ENCODE peak calls at places on chromosome 1, in ten cellular contexts. One of them, this sample, is unnamed.

GRCh38 chr1:13732971-13733667 is 33.1 kb downstream of the PRDM2 start:
- DNase-seq in MCF 10A: no peak
- DNase-seq in nephron progenitor cell: no peak
- DNase-seq in H9: no peak
- DNase-seq in endothelial cell: no peak
- DNase-seq in astrocyte of the spinal cord: no peak
- DNase-seq in neural crest cell: no peak
- DNase-seq in breast epithelium: no peak
- DNase-seq in suprapubic skin: no peak
- DNase-seq in hepatocyte: no peak
- DNase-seq in this sample: no peak

GRCh38 chr1:78651247-78651646 is 1.6 kb downstream of the IFI44 start:
- DNase-seq in MCF 10A: no peak
- DNase-seq in nephron progenitor cell: no peak
- DNase-seq in H9: no peak
- DNase-seq in endothelial cell: no peak
- DNase-seq in astrocyte of the spinal cord: peak; percentile 23
- DNase-seq in neural crest cell: no peak
- DNase-seq in breast epithelium: no peak
- DNase-seq in suprapubic skin: no peak
- DNase-seq in hepatocyte: no peak
- DNase-seq in this sample: no peak

GRCh38 chr1:36269408-36269838 is 36.7 kb upstream of the SH3D21 start:
- DNase-seq in MCF 10A: no peak
- DNase-seq in nephron progenitor cell: no peak
- DNase-seq in H9: no peak
- DNase-seq in endothelial cell: no peak
- DNase-seq in astrocyte of the spinal cord: peak; percentile 29
- DNase-seq in neural crest cell: no peak
- DNase-seq in breast epithelium: no peak
- DNase-seq in suprapubic skin: no peak
- DNase-seq in hepatocyte: peak; percentile 42
- DNase-seq in this sample: no peak

GRCh38 chr1:38005195-38006007 is at the start of gene FHL3:
- DNase-seq in MCF 10A: peak; percentile 53
- DNase-seq in nephron progenitor cell: peak; percentile 85
- DNase-seq in H9: peak; percentile 89
- DNase-seq in endothelial cell: peak; percentile 70
- DNase-seq in astrocyte of the spinal cord: peak; percentile 51
- DNase-seq in neural crest cell: no peak
- DNase-seq in breast epithelium: peak; percentile 56
- DNase-seq in suprapubic skin: peak; percentile 75
- DNase-seq in hepatocyte: peak; percentile 82
- DNase-seq in this sample: peak; percentile 68

GRCh38 chr1:9891207-9891606 is 18.9 kb downstream of the CTNNBIP1 start:
- DNase-seq in MCF 10A: peak; percentile 80
- DNase-seq in nephron progenitor cell: no peak
- DNase-seq in H9: no peak
- DNase-seq in endothelial cell: no peak
- DNase-seq in astrocyte of the spinal cord: peak; percentile 52
- DNase-seq in neural crest cell: no peak
- DNase-seq in breast epithelium: peak; percentile 55
- DNase-seq in suprapubic skin: no peak
- DNase-seq in hepatocyte: no peak
- DNase-seq in this sample: no peak

GRCh38 chr1:39127513-39127912 is 77.0 kb upstream of the MACF1 start:
- DNase-seq in MCF 10A: peak; percentile 92
- DNase-seq in nephron progenitor cell: no peak
- DNase-seq in H9: no peak
- DNase-seq in endothelial cell: no peak
- DNase-seq in astrocyte of the spinal cord: peak; percentile 86
- DNase-seq in neural crest cell: no peak
- DNase-seq in breast epithelium: no peak
- DNase-seq in suprapubic skin: no peak
- DNase-seq in hepatocyte: peak; percentile 53
- DNase-seq in this sample: peak; percentile 32

GRCh38 chr1:221726331-221726692 is 15.6 kb downstream of the DUSP10 start:
- DNase-seq in MCF 10A: no peak
- DNase-seq in nephron progenitor cell: no peak
- DNase-seq in H9: no peak
- DNase-seq in endothelial cell: no peak
- DNase-seq in astrocyte of the spinal cord: no peak
- DNase-seq in neural crest cell: no peak
- DNase-seq in breast epithelium: no peak
- DNase-seq in suprapubic skin: no peak
- DNase-seq in hepatocyte: no peak
- DNase-seq in this sample: no peak

GRCh38 chr1:174982971-174983689 is 16.6 kb upstream of the CACYBP start:
- DNase-seq in MCF 10A: peak; percentile 75
- DNase-seq in nephron progenitor cell: peak; percentile 28
- DNase-seq in H9: no peak
- DNase-seq in endothelial cell: peak; percentile 46
- DNase-seq in astrocyte of the spinal cord: peak; percentile 54
- DNase-seq in neural crest cell: peak; percentile 26
- DNase-seq in breast epithelium: no peak
- DNase-seq in suprapubic skin: no peak
- DNase-seq in hepatocyte: peak; percentile 69
- DNase-seq in this sample: peak; percentile 62

GRCh38 chr1:4939266-4939665 is 284.9 kb downstream of the AJAP1 start:
- DNase-seq in MCF 10A: no peak
- DNase-seq in nephron progenitor cell: no peak
- DNase-seq in H9: no peak
- DNase-seq in endothelial cell: no peak
- DNase-seq in astrocyte of the spinal cord: no peak
- DNase-seq in neural crest cell: no peak
- DNase-seq in breast epithelium: no peak
- DNase-seq in suprapubic skin: no peak
- DNase-seq in hepatocyte: no peak
- DNase-seq in this sample: no peak

GRCh38 chr1:38117444-38117887 is 70.9 kb upstream of the POU3F1 start:
- DNase-seq in MCF 10A: peak; percentile 94
- DNase-seq in nephron progenitor cell: no peak
- DNase-seq in H9: no peak
- DNase-seq in endothelial cell: no peak
- DNase-seq in astrocyte of the spinal cord: no peak
- DNase-seq in neural crest cell: no peak
- DNase-seq in breast epithelium: peak; percentile 61
- DNase-seq in suprapubic skin: peak; percentile 79
- DNase-seq in hepatocyte: no peak
- DNase-seq in this sample: no peak

GRCh38 chr1:149942207-149942606 is 5.5 kb upstream of the MTMR11 start:
- DNase-seq in MCF 10A: peak; percentile 28
- DNase-seq in nephron progenitor cell: peak; percentile 55
- DNase-seq in H9: peak; percentile 67
- DNase-seq in endothelial cell: peak; percentile 55
- DNase-seq in astrocyte of the spinal cord: peak; percentile 34
- DNase-seq in neural crest cell: peak; percentile 41
- DNase-seq in breast epithelium: no peak
- DNase-seq in suprapubic skin: no peak
- DNase-seq in hepatocyte: peak; percentile 62
- DNase-seq in this sample: no peak

GRCh38 chr1:5809207-5809788 is 182.9 kb downstream of the NPHP4 start:
- DNase-seq in MCF 10A: no peak
- DNase-seq in nephron progenitor cell: no peak
- DNase-seq in H9: no peak
- DNase-seq in endothelial cell: no peak
- DNase-seq in astrocyte of the spinal cord: no peak
- DNase-seq in neural crest cell: no peak
- DNase-seq in breast epithelium: no peak
- DNase-seq in suprapubic skin: no peak
- DNase-seq in hepatocyte: no peak
- DNase-seq in this sample: no peak

GRCh38 chr1:2326524-2326923 is 64.8 kb downstream of the MORN1 start:
- DNase-seq in MCF 10A: no peak
- DNase-seq in nephron progenitor cell: no peak
- DNase-seq in H9: no peak
- DNase-seq in endothelial cell: no peak
- DNase-seq in astrocyte of the spinal cord: no peak
- DNase-seq in neural crest cell: no peak
- DNase-seq in breast epithelium: no peak
- DNase-seq in suprapubic skin: no peak
- DNase-seq in hepatocyte: no peak
- DNase-seq in this sample: no peak

GRCh38 chr1:17282836-17283235 is 25.2 kb upstream of the PADI4 start:
- DNase-seq in MCF 10A: no peak
- DNase-seq in nephron progenitor cell: no peak
- DNase-seq in H9: no peak
- DNase-seq in endothelial cell: no peak
- DNase-seq in astrocyte of the spinal cord: no peak
- DNase-seq in neural crest cell: no peak
- DNase-seq in breast epithelium: no peak
- DNase-seq in suprapubic skin: no peak
- DNase-seq in hepatocyte: no peak
- DNase-seq in this sample: no peak

GRCh38 chr1:114482585-114482984 is 28.4 kb downstream of the TRIM33 start:
- DNase-seq in MCF 10A: no peak
- DNase-seq in nephron progenitor cell: no peak
- DNase-seq in H9: no peak
- DNase-seq in endothelial cell: no peak
- DNase-seq in astrocyte of the spinal cord: no peak
- DNase-seq in neural crest cell: no peak
- DNase-seq in breast epithelium: no peak
- DNase-seq in suprapubic skin: no peak
- DNase-seq in hepatocyte: no peak
- DNase-seq in this sample: no peak

GRCh38 chr1:16719571-16720402 is 20.5 kb upstream of the RNU1-4 start:
- DNase-seq in MCF 10A: no peak
- DNase-seq in nephron progenitor cell: no peak
- DNase-seq in H9: peak; percentile 25
- DNase-seq in endothelial cell: peak; percentile 3
- DNase-seq in astrocyte of the spinal cord: no peak
- DNase-seq in neural crest cell: no peak
- DNase-seq in breast epithelium: no peak
- DNase-seq in suprapubic skin: no peak
- DNase-seq in hepatocyte: peak; percentile 3
- DNase-seq in this sample: no peak

GRCh38 chr1:47023268-47024137 is at the start of gene CYP4X1:
- DNase-seq in MCF 10A: peak; percentile 39
- DNase-seq in nephron progenitor cell: peak; percentile 56
- DNase-seq in H9: peak; percentile 62
- DNase-seq in endothelial cell: peak; percentile 18
- DNase-seq in astrocyte of the spinal cord: peak; percentile 23
- DNase-seq in neural crest cell: peak; percentile 5
- DNase-seq in breast epithelium: no peak
- DNase-seq in suprapubic skin: no peak
- DNase-seq in hepatocyte: peak; percentile 23
- DNase-seq in this sample: peak; percentile 29

GRCh38 chr1:81802601-81803422 is 2.1 kb downstream of the ADGRL2 start:
- DNase-seq in MCF 10A: peak; percentile 64
- DNase-seq in nephron progenitor cell: peak; percentile 72
- DNase-seq in H9: peak; percentile 43
- DNase-seq in endothelial cell: peak; percentile 77
- DNase-seq in astrocyte of the spinal cord: peak; percentile 53
- DNase-seq in neural crest cell: peak; percentile 59
- DNase-seq in breast epithelium: peak; percentile 54
- DNase-seq in suprapubic skin: peak; percentile 76
- DNase-seq in hepatocyte: peak; percentile 85
- DNase-seq in this sample: peak; percentile 69
- TF ChIP-seq CTCF in MCF 10A: peak; percentile 46
- TF ChIP-seq CTCF in nephron progenitor cell: no peak
- TF ChIP-seq CTCF in H9: peak; percentile 55
- TF ChIP-seq CTCF in endothelial cell: no peak
- TF ChIP-seq CTCF in astrocyte of the spinal cord: peak; percentile 59
- TF ChIP-seq CTCF in neural crest cell: peak; percentile 54
- TF ChIP-seq CTCF in breast epithelium: peak; percentile 31
- TF ChIP-seq CTCF in suprapubic skin: no peak
- TF ChIP-seq CTCF in hepatocyte: peak; percentile 50
- TF ChIP-seq CTCF in this sample: no peak

GRCh38 chr1:181583598-181583997 is 100.3 kb downstream of the CACNA1E start:
- DNase-seq in MCF 10A: peak; percentile 46
- DNase-seq in nephron progenitor cell: no peak
- DNase-seq in H9: peak; percentile 60
- DNase-seq in endothelial cell: no peak
- DNase-seq in astrocyte of the spinal cord: no peak
- DNase-seq in neural crest cell: no peak
- DNase-seq in breast epithelium: no peak
- DNase-seq in suprapubic skin: no peak
- DNase-seq in hepatocyte: peak; percentile 64
- DNase-seq in this sample: peak; percentile 30

GRCh38 chr1:181592261-181592859 is 109.0 kb downstream of the CACNA1E start:
- DNase-seq in MCF 10A: no peak
- DNase-seq in nephron progenitor cell: peak; percentile 17
- DNase-seq in H9: peak; percentile 20
- DNase-seq in endothelial cell: no peak
- DNase-seq in astrocyte of the spinal cord: no peak
- DNase-seq in neural crest cell: no peak
- DNase-seq in breast epithelium: no peak
- DNase-seq in suprapubic skin: no peak
- DNase-seq in hepatocyte: no peak
- DNase-seq in this sample: no peak

GRCh38 chr1:181588631-181589030 is 105.3 kb downstream of the CACNA1E start:
- DNase-seq in MCF 10A: peak; percentile 52
- DNase-seq in nephron progenitor cell: no peak
- DNase-seq in H9: no peak
- DNase-seq in endothelial cell: no peak
- DNase-seq in astrocyte of the spinal cord: no peak
- DNase-seq in neural crest cell: no peak
- DNase-seq in breast epithelium: no peak
- DNase-seq in suprapubic skin: no peak
- DNase-seq in hepatocyte: no peak
- DNase-seq in this sample: no peak

GRCh38 chr1:181593042-181593441 is 109.7 kb downstream of the CACNA1E start:
- DNase-seq in MCF 10A: no peak
- DNase-seq in nephron progenitor cell: no peak
- DNase-seq in H9: no peak
- DNase-seq in endothelial cell: no peak
- DNase-seq in astrocyte of the spinal cord: no peak
- DNase-seq in neural crest cell: no peak
- DNase-seq in breast epithelium: no peak
- DNase-seq in suprapubic skin: no peak
- DNase-seq in hepatocyte: no peak
- DNase-seq in this sample: no peak

GRCh38 chr1:181587870-181588438 is 104.6 kb downstream of the CACNA1E start:
- DNase-seq in MCF 10A: peak; percentile 13
- DNase-seq in nephron progenitor cell: no peak
- DNase-seq in H9: peak; percentile 52
- DNase-seq in endothelial cell: peak; percentile 15
- DNase-seq in astrocyte of the spinal cord: no peak
- DNase-seq in neural crest cell: no peak
- DNase-seq in breast epithelium: no peak
- DNase-seq in suprapubic skin: no peak
- DNase-seq in hepatocyte: no peak
- DNase-seq in this sample: no peak
- TF ChIP-seq CTCF in MCF 10A: peak; percentile 17
- TF ChIP-seq CTCF in nephron progenitor cell: peak; percentile 12
- TF ChIP-seq CTCF in H9: peak; percentile 54
- TF ChIP-seq CTCF in endothelial cell: peak; percentile 28
- TF ChIP-seq CTCF in astrocyte of the spinal cord: no peak
- TF ChIP-seq CTCF in neural crest cell: peak; percentile 47
- TF ChIP-seq CTCF in breast epithelium: no peak
- TF ChIP-seq CTCF in suprapubic skin: no peak
- TF ChIP-seq CTCF in hepatocyte: peak; percentile 9
- TF ChIP-seq CTCF in this sample: no peak

GRCh38 chr1:168687796-168688195 is 41.2 kb downstream of the DPT start:
- DNase-seq in MCF 10A: peak; percentile 44
- DNase-seq in nephron progenitor cell: no peak
- DNase-seq in H9: no peak
- DNase-seq in endothelial cell: peak; percentile 35
- DNase-seq in astrocyte of the spinal cord: no peak
- DNase-seq in neural crest cell: no peak
- DNase-seq in breast epithelium: no peak
- DNase-seq in suprapubic skin: no peak
- DNase-seq in hepatocyte: peak; percentile 36
- DNase-seq in this sample: no peak
- TF ChIP-seq CTCF in MCF 10A: no peak
- TF ChIP-seq CTCF in nephron progenitor cell: no peak
- TF ChIP-seq CTCF in H9: peak; percentile 38
- TF ChIP-seq CTCF in endothelial cell: no peak
- TF ChIP-seq CTCF in astrocyte of the spinal cord: no peak
- TF ChIP-seq CTCF in neural crest cell: no peak
- TF ChIP-seq CTCF in breast epithelium: no peak
- TF ChIP-seq CTCF in suprapubic skin: no peak
- TF ChIP-seq CTCF in hepatocyte: peak; percentile 18
- TF ChIP-seq CTCF in this sample: no peak

GRCh38 chr1:225877570-225877969 is 4.6 kb downstream of the TMEM63A start:
- DNase-seq in MCF 10A: peak; percentile 64
- DNase-seq in nephron progenitor cell: peak; percentile 74
- DNase-seq in H9: peak; percentile 75
- DNase-seq in endothelial cell: peak; percentile 76
- DNase-seq in astrocyte of the spinal cord: peak; percentile 42
- DNase-seq in neural crest cell: peak; percentile 65
- DNase-seq in breast epithelium: peak; percentile 39
- DNase-seq in suprapubic skin: no peak
- DNase-seq in hepatocyte: peak; percentile 60
- DNase-seq in this sample: peak; percentile 88
- TF ChIP-seq CTCF in MCF 10A: peak; percentile 42
- TF ChIP-seq CTCF in nephron progenitor cell: peak; percentile 54
- TF ChIP-seq CTCF in H9: peak; percentile 74
- TF ChIP-seq CTCF in endothelial cell: peak; percentile 55
- TF ChIP-seq CTCF in astrocyte of the spinal cord: peak; percentile 79
- TF ChIP-seq CTCF in neural crest cell: peak; percentile 53
- TF ChIP-seq CTCF in breast epithelium: peak; percentile 32
- TF ChIP-seq CTCF in suprapubic skin: peak; percentile 7
- TF ChIP-seq CTCF in hepatocyte: peak; percentile 33
- TF ChIP-seq CTCF in this sample: peak; percentile 77